ENCODE peak calls at places on chromosomes 6 and 20, in seven cellular contexts. P, U, E, S, T, Q and D are unnamed samples.

GRCh38 chr20:3797592-3798404 is 1.7 kb downstream of the CDC25B start:
- DNase-seq in S (no peak), T (peak), U (no peak), P (no peak), Q (peak), E (peak), D (no peak)

GRCh38 chr20:48329676-48330644 is 497.8 kb downstream of the PREX1 start:
- DNase-seq in Q (no peak), U (no peak), P (peak), S (peak), E (no peak), T (peak), D (no peak)

GRCh38 chr6:21228411-21228810 is 365.1 kb upstream of the SOX4 start:
- DNase-seq in E (no peak), T (peak), P (no peak), U (no peak), S (peak), Q (no peak), D (no peak)

GRCh38 chr6:70847685-70848084 is 109.2 kb downstream of the B3GAT2 start:
- DNase-seq in U (no peak), E (no peak), Q (no peak), S (no peak), P (no peak), T (no peak), D (no peak)

GRCh38 chr20:2879148-2879547 is 5.9 kb downstream of the PTPRA start:
- DNase-seq in U (no peak), T (peak), E (peak), P (no peak), Q (no peak), S (peak), D (no peak)

GRCh38 chr6:158057213-158057987 is 75.7 kb downstream of the SYNJ2 start:
- DNase-seq in S (peak), Q (no peak), T (peak), P (no peak), U (no peak), E (peak), D (no peak)

GRCh38 chr6:128600397-128600951 is 80.1 kb upstream of the PTPRK start:
- DNase-seq in T (peak), E (peak), U (no peak), S (peak), P (peak), Q (no peak), D (no peak)

GRCh38 chr20:59591061-59591460 is 13.3 kb upstream of the PHACTR3 start:
- DNase-seq in U (no peak), T (no peak), Q (no peak), S (no peak), E (no peak), P (no peak), D (no peak)

GRCh38 chr6:170080828-170081368 is 210.0 kb downstream of the DLL1 start:
- DNase-seq in E (no peak), P (no peak), T (no peak), S (no peak), U (no peak), Q (no peak), D (peak)

GRCh38 chr6:89357390-89357789 is 4.9 kb upstream of the UBE2J1 start:
- DNase-seq in T (no peak), P (no peak), U (no peak), S (no peak), Q (no peak), E (no peak), D (no peak)

GRCh38 chr6:6681443-6681842 is 92.9 kb downstream of the LY86 start:
- DNase-seq in P (no peak), S (no peak), E (no peak), Q (no peak), T (no peak), U (no peak), D (no peak)

GRCh38 chr6:149474108-149474935 is 10.5 kb downstream of the ZC3H12D start:
- DNase-seq in S (no peak), U (no peak), Q (no peak), T (no peak), E (no peak), P (no peak), D (no peak)

GRCh38 chr6:150417899-150418824 is 49.4 kb downstream of the IYD start:
- DNase-seq in U (no peak), S (peak), P (peak), E (peak), Q (no peak), T (peak), D (peak)

GRCh38 chr6:47092249-47092648 is 50.1 kb upstream of the ADGRF1 start:
- DNase-seq in S (peak), U (no peak), T (no peak), P (no peak), E (no peak), Q (no peak), D (no peak)

GRCh38 chr6:166307082-166307980 is 861 bp downstream of the PRR18 start:
- DNase-seq in P (no peak), T (no peak), S (peak), U (no peak), E (no peak), Q (no peak), D (no peak)

GRCh38 chr6:6978731-6979130 is 129.0 kb upstream of the RREB1 start:
- DNase-seq in S (no peak), U (no peak), P (no peak), E (no peak), Q (no peak), T (no peak), D (no peak)

GRCh38 chr6:92495246-92495645 is 924.1 kb downstream of the EPHA7 start:
- DNase-seq in P (peak), Q (no peak), U (no peak), T (no peak), S (no peak), E (no peak), D (peak)

GRCh38 chr6:37938909-37939308 is 119.4 kb downstream of the ZFAND3 start:
- DNase-seq in T (peak), Q (no peak), S (no peak), E (no peak), U (no peak), P (no peak), D (no peak)

GRCh38 chr6:122589115-122589514 is 21.1 kb upstream of the PKIB start:
- DNase-seq in T (no peak), E (no peak), U (no peak), Q (no peak), P (no peak), S (peak), D (no peak)

GRCh38 chr20:16580127-16580526 is 6.9 kb upstream of the KIF16B start:
- DNase-seq in S (peak), T (peak), U (no peak), E (peak), P (no peak), Q (no peak), D (no peak)

GRCh38 chr6:25388776-25389175 is 109.6 kb downstream of the CARMIL1 start:
- DNase-seq in U (no peak), P (no peak), Q (no peak), T (no peak), S (no peak), E (no peak), D (no peak)

GRCh38 chr20:38805502-38805957 is at the start of gene PPP1R16B:
- DNase-seq in T (peak), Q (peak), S (no peak), P (no peak), U (peak), E (no peak), D (peak)

GRCh38 chr6:7559196-7559595 is 17.7 kb downstream of the DSP start:
- DNase-seq in S (no peak), T (no peak), E (no peak), U (no peak), Q (no peak), P (no peak), D (no peak)

GRCh38 chr6:14910692-14911547 is 334.9 kb upstream of the JARID2 start:
- DNase-seq in Q (no peak), E (peak), U (no peak), S (peak), P (no peak), T (peak), D (peak)

GRCh38 chr6:3281669-3282460 is 23.1 kb downstream of the PSMG4 start:
- DNase-seq in U (no peak), E (peak), P (no peak), S (peak), T (peak), Q (no peak), D (peak)

GRCh38 chr6:43070028-43070632 is 6.0 kb upstream of the PTK7 start:
- DNase-seq in P (peak), Q (no peak), S (peak), E (peak), T (peak), U (no peak), D (no peak)

GRCh38 chr6:112760831-112761230 is 413.7 kb downstream of the RFPL4B start:
- DNase-seq in P (no peak), U (no peak), S (no peak), T (peak), E (no peak), Q (no peak), D (no peak)

GRCh38 chr20:23397961-23398360 is 23.3 kb downstream of the NAPB start:
- DNase-seq in T (peak), Q (no peak), U (no peak), S (peak), P (no peak), E (no peak), D (no peak)

GRCh38 chr20:62821726-62822210 is 4.9 kb downstream of the COL9A3 start:
- DNase-seq in E (no peak), U (no peak), P (no peak), Q (no peak), S (no peak), T (no peak), D (no peak)

GRCh38 chr6:135183532-135184440 is 2.7 kb downstream of the MYB start:
- DNase-seq in U (no peak), E (no peak), Q (peak), S (peak), P (peak), T (peak), D (no peak)

GRCh38 chr6:63278916-63279315 is 40.9 kb downstream of the LGSN start:
- DNase-seq in E (no peak), T (no peak), Q (no peak), U (no peak), S (no peak), P (no peak), D (no peak)

GRCh38 chr6:8432614-8433013 is 2.7 kb downstream of the SLC35B3 start:
- DNase-seq in E (no peak), Q (no peak), S (peak), P (no peak), T (no peak), U (no peak), D (no peak)